ENCODE peak calls at places on chromosome 14, in nine cellular contexts. Q, M, A, D, O, Y, G, C and T are unnamed samples.

GRCh38 chr14:105894978-105895881 is 368.8 kb downstream of the TMEM121 start:
- DNase-seq in M (no peak), Y (no peak), C (no peak), Q (peak), O (no peak), G (no peak), A (no peak), D (no peak), T (no peak)

GRCh38 chr14:105484069-105484996 is 2.4 kb upstream of the CRIP1 start:
- DNase-seq in Y (no peak), C (no peak), A (no peak), M (no peak), D (no peak), G (no peak), O (peak), Q (peak), T (no peak)

GRCh38 chr14:90714811-90715210 is 101.4 kb downstream of the TTC7B start:
- DNase-seq in D (no peak), A (no peak), C (no peak), Q (no peak), Y (no peak), M (no peak), O (no peak), G (no peak), T (no peak)

GRCh38 chr14:81565441-81566290 is 32.0 kb upstream of the SEL1L start:
- DNase-seq in Y (peak), A (peak), D (no peak), Q (no peak), G (no peak), O (no peak), M (peak), C (peak), T (peak)

GRCh38 chr14:53062856-53063255 is 90.3 kb downstream of the DDHD1 start:
- DNase-seq in A (no peak), Q (no peak), M (no peak), G (no peak), C (no peak), D (no peak), O (no peak), Y (no peak), T (no peak)

GRCh38 chr14:30450620-30451019 is 108.3 kb upstream of the G2E3 start:
- DNase-seq in M (no peak), Y (no peak), A (no peak), G (no peak), O (no peak), C (no peak), D (no peak), Q (no peak), T (no peak)

GRCh38 chr14:93789366-93790130 is 1.3 kb upstream of the PRIMA1 start:
- DNase-seq in D (no peak), Q (no peak), G (no peak), O (no peak), A (no peak), C (no peak), Y (no peak), M (no peak), T (no peak)

GRCh38 chr14:68470361-68470760 is 322.5 kb downstream of the ZFP36L1 start:
- DNase-seq in O (no peak), Y (no peak), A (no peak), C (no peak), Q (no peak), M (no peak), G (no peak), D (no peak), T (no peak)

GRCh38 chr14:91521058-91521721 is 11.1 kb upstream of the PPP4R3A start:
- DNase-seq in Q (no peak), G (no peak), O (no peak), A (no peak), Y (no peak), D (no peak), M (no peak), C (no peak), T (no peak)

GRCh38 chr14:99602054-99602787 is 1.8 kb downstream of the CCDC85C start:
- DNase-seq in Y (no peak), C (no peak), O (peak), Q (no peak), M (peak), G (no peak), A (no peak), D (no peak), T (no peak)

GRCh38 chr14:24816011-24816928 is 182.3 kb upstream of the GZMB start:
- DNase-seq in M (peak), C (no peak), D (no peak), G (no peak), Q (no peak), Y (no peak), A (no peak), O (no peak), T (no peak)

GRCh38 chr14:91947196-91948184 is at the start of gene FBLN5:
- DNase-seq in A (no peak), G (no peak), Q (peak), D (peak), C (no peak), O (peak), M (no peak), Y (peak), T (peak)

GRCh38 chr14:31009836-31010618 is 15.4 kb upstream of the AP4S1 start:
- DNase-seq in Q (no peak), D (no peak), Y (no peak), M (no peak), O (no peak), C (no peak), A (no peak), G (no peak), T (no peak)

GRCh38 chr14:79578470-79578869 is 632.8 kb downstream of the DIO2 start:
- DNase-seq in O (no peak), Y (no peak), C (no peak), Q (no peak), G (no peak), D (no peak), M (no peak), A (no peak), T (no peak)

GRCh38 chr14:64040044-64040443 is 187.2 kb downstream of the SYNE2 start:
- DNase-seq in G (no peak), C (no peak), Q (no peak), M (no peak), D (no peak), Y (no peak), A (no peak), O (no peak), T (no peak)

GRCh38 chr14:105517096-105517495 is 9.3 kb upstream of the TMEM121 start:
- DNase-seq in O (no peak), G (no peak), M (no peak), A (no peak), Q (peak), C (no peak), D (no peak), Y (no peak), T (no peak)

GRCh38 chr14:69814397-69814796 is 17.4 kb upstream of the SLC10A1 start:
- DNase-seq in C (no peak), A (no peak), G (no peak), Y (no peak), Q (no peak), D (no peak), M (no peak), O (no peak), T (no peak)

GRCh38 chr14:34040765-34041164 is 89.9 kb upstream of the EGLN3 start:
- DNase-seq in Q (no peak), C (no peak), G (no peak), A (no peak), D (no peak), O (no peak), M (no peak), Y (no peak), T (no peak)

GRCh38 chr14:73723799-73724621 is 9.8 kb upstream of the PNMA1 start:
- DNase-seq in Y (peak), A (no peak), O (no peak), D (no peak), G (no peak), C (no peak), Q (peak), M (no peak), T (no peak)

GRCh38 chr14:75283162-75283883 is 4.7 kb downstream of the FOS start:
- DNase-seq in A (no peak), Y (no peak), D (no peak), O (peak), M (peak), G (no peak), C (no peak), Q (no peak), T (no peak)

GRCh38 chr14:47843236-47843635 is 167.8 kb upstream of the MDGA2 start:
- DNase-seq in C (no peak), G (no peak), D (no peak), Y (no peak), Q (no peak), A (no peak), M (no peak), O (no peak), T (no peak)

GRCh38 chr14:103502877-103503276 is 19.8 kb downstream of the CKB start:
- DNase-seq in G (no peak), O (no peak), C (no peak), A (no peak), Q (no peak), Y (no peak), D (no peak), M (no peak), T (no peak)

GRCh38 chr14:51922624-51923023 is 62.2 kb downstream of the GNG2 start:
- DNase-seq in M (no peak), A (no peak), D (no peak), C (peak), O (no peak), Y (no peak), Q (no peak), G (no peak), T (no peak)

GRCh38 chr14:47447076-47447475 is 228.3 kb downstream of the MDGA2 start:
- DNase-seq in A (no peak), M (no peak), G (no peak), C (no peak), Y (no peak), Q (no peak), O (no peak), D (no peak), T (no peak)

GRCh38 chr14:69268763-69269162 is 8.8 kb downstream of the GALNT16 start:
- DNase-seq in M (no peak), G (no peak), O (no peak), D (no peak), Y (no peak), C (no peak), A (no peak), Q (no peak), T (no peak)

GRCh38 chr14:61524211-61524806 is 171.0 kb upstream of the HIF1A start:
- DNase-seq in G (no peak), M (peak), Y (no peak), Q (no peak), D (no peak), C (no peak), O (no peak), A (peak), T (no peak)

GRCh38 chr14:103801459-103801858 is 45.9 kb downstream of the PPP1R13B start:
- DNase-seq in O (no peak), D (no peak), M (peak), Y (no peak), A (no peak), Q (no peak), G (no peak), C (no peak), T (peak)

GRCh38 chr14:66066991-66067788 is 419.0 kb upstream of the CCDC196 start:
- DNase-seq in G (no peak), Y (no peak), M (no peak), C (no peak), O (no peak), D (no peak), A (no peak), Q (no peak), T (no peak)

GRCh38 chr14:104643306-104643705 is 38.7 kb upstream of the TMEM179 start:
- DNase-seq in M (no peak), Q (no peak), G (no peak), O (no peak), D (no peak), A (no peak), Y (no peak), C (no peak), T (no peak)

GRCh38 chr14:57848353-57848752 is 17.5 kb downstream of the SLC35F4 start:
- DNase-seq in A (no peak), Y (no peak), Q (no peak), G (no peak), M (no peak), D (no peak), O (no peak), C (no peak), T (no peak)

GRCh38 chr14:23612354-23612732 is 23.8 kb upstream of the DHRS2 start:
- DNase-seq in Y (no peak), C (no peak), M (no peak), D (no peak), A (no peak), O (no peak), G (no peak), Q (no peak), T (no peak)

GRCh38 chr14:35818346-35819115 is 7.6 kb upstream of the BRMS1L start:
- DNase-seq in M (peak), O (peak), A (peak), C (peak), Y (peak), G (no peak), Q (no peak), D (no peak), T (peak)

GRCh38 chr14:90288646-90289355 is 32.4 kb downstream of the PSMC1 start:
- DNase-seq in C (no peak), A (no peak), Y (no peak), O (no peak), D (no peak), Q (no peak), M (peak), G (no peak), T (no peak)

GRCh38 chr14:63493246-63493645 is 49.9 kb downstream of the PPP2R5E start:
- DNase-seq in C (no peak), Q (no peak), M (no peak), A (no peak), O (no peak), D (no peak), Y (no peak), G (no peak), T (peak)

GRCh38 chr14:103123634-103124500 is 606 bp downstream of the TNFAIP2 start:
- DNase-seq in O (no peak), D (no peak), C (no peak), Y (no peak), Q (peak), A (no peak), M (no peak), G (no peak), T (no peak)

GRCh38 chr14:98223106-98223505 is 1048.9 kb downstream of the BCL11B start:
- DNase-seq in O (no peak), M (no peak), G (no peak), Y (no peak), D (no peak), Q (no peak), C (no peak), A (no peak), T (no peak)